ENCODE peak calls at places on chromosomes 4 and X, in five cellular contexts. X, M, D, P and O are unnamed samples.

GRCh38 chr4:5503295-5503694 is 205.1 kb downstream of the EVC2 start:
- DNase-seq in M (no peak), D (no peak), X (no peak), P (no peak), O (no peak)

GRCh38 chr4:74531952-74532794 is 87.2 kb downstream of the AREG start:
- DNase-seq in P (no peak), D (peak), M (no peak), X (peak), O (no peak)

GRCh38 chr4:90060039-90060438 is 67.2 kb upstream of the CCSER1 start:
- DNase-seq in P (no peak), M (no peak), X (no peak), D (no peak), O (no peak)

GRCh38 chrX:64394874-64395567 is at the start of gene MTMR8:
- DNase-seq in D (peak), X (peak), P (peak), M (no peak), O (peak)

GRCh38 chrX:71621644-71622346 is 3.5 kb upstream of the CXCR3 start:
- DNase-seq in X (no peak), P (no peak), M (no peak), D (no peak), O (no peak)

GRCh38 chrX:12973561-12974216 is 1.2 kb upstream of the TMSB4X start:
- DNase-seq in P (peak), X (no peak), D (peak), M (no peak), O (no peak)

GRCh38 chr4:180926277-180926676 is 1316.9 kb upstream of the TENM3 start:
- DNase-seq in M (no peak), P (no peak), X (no peak), D (no peak), O (no peak)

GRCh38 chr4:86927843-86928395 is 6.9 kb upstream of the AFF1 start:
- DNase-seq in P (no peak), M (no peak), X (peak), D (no peak), O (no peak)

GRCh38 chr4:37648084-37648817 is 37.9 kb downstream of the RELL1 start:
- DNase-seq in P (peak), M (no peak), X (peak), D (peak), O (no peak)

GRCh38 chr4:38075370-38076152 is 115.4 kb downstream of the PTTG2 start:
- DNase-seq in P (no peak), M (no peak), D (peak), X (peak), O (no peak)

GRCh38 chr4:184273166-184274147 is 55.8 kb upstream of the ENPP6 start:
- DNase-seq in D (no peak), M (peak), X (no peak), P (no peak), O (no peak)

GRCh38 chr4:68831642-68832041 is 15.8 kb downstream of the UGT2B10 start:
- DNase-seq in M (no peak), D (no peak), P (no peak), X (no peak), O (no peak)

GRCh38 chr4:145340071-145340695 is 141.5 kb upstream of the SMAD1 start:
- DNase-seq in M (no peak), D (no peak), P (no peak), X (no peak), O (no peak)

GRCh38 chr4:2791518-2792395 is 1.1 kb upstream of the SH3BP2 start:
- DNase-seq in P (peak), M (no peak), D (no peak), X (no peak), O (no peak)

GRCh38 chr4:110631582-110632505 is 9.0 kb upstream of the PITX2 start:
- DNase-seq in D (peak), M (no peak), X (peak), P (peak), O (no peak)

GRCh38 chrX:153413731-153414130 is 2.5 kb downstream of the ZFP92 start:
- DNase-seq in M (no peak), X (no peak), P (no peak), D (no peak), O (no peak)

GRCh38 chrX:1700757-1701156 is 85.9 kb downstream of the ASMT start:
- DNase-seq in D (no peak), X (peak), M (no peak), P (no peak), O (no peak)

GRCh38 chr4:180028682-180029081 is 2214.5 kb upstream of the TENM3 start:
- DNase-seq in M (no peak), P (no peak), X (peak), D (peak), O (no peak)

GRCh38 chr4:30770049-30770549 is 49.9 kb downstream of the PCDH7 start:
- DNase-seq in M (no peak), D (no peak), P (no peak), X (no peak), O (no peak)

GRCh38 chr4:109434007-109434792 is 585 bp downstream of the SEC24B start:
- DNase-seq in M (no peak), X (peak), P (peak), D (peak), O (no peak)

GRCh38 chrX:128781506-128781905 is 729.3 kb upstream of the ACTRT1 start:
- DNase-seq in X (peak), P (peak), D (no peak), M (no peak), O (no peak)

GRCh38 chrX:131649741-131650140 is 105.9 kb downstream of the OR13H1 start:
- DNase-seq in P (no peak), X (no peak), M (no peak), D (no peak), O (no peak)

GRCh38 chr4:85966308-85966882 is 393.5 kb downstream of the MAPK10 start:
- DNase-seq in P (no peak), M (no peak), X (no peak), D (no peak), O (no peak)

GRCh38 chr4:153931804-153932203 is 142.9 kb upstream of the SFRP2 start:
- DNase-seq in M (no peak), P (no peak), D (no peak), X (no peak), O (no peak)

GRCh38 chr4:74218201-74218600 is 60.3 kb downstream of the MTHFD2L start:
- DNase-seq in X (no peak), P (no peak), M (no peak), D (no peak), O (no peak)

GRCh38 chrX:131747173-131747572 is 203.3 kb downstream of the OR13H1 start:
- DNase-seq in D (no peak), X (peak), M (no peak), P (peak), O (no peak)

GRCh38 chr4:122003335-122003734 is 51.5 kb upstream of the TRPC3 start:
- DNase-seq in P (no peak), D (peak), M (no peak), X (peak), O (no peak)

GRCh38 chrX:21375795-21376069 is 1.5 kb downstream of the CNKSR2 start:
- DNase-seq in D (no peak), P (no peak), M (no peak), X (peak), O (no peak)

DNA sequence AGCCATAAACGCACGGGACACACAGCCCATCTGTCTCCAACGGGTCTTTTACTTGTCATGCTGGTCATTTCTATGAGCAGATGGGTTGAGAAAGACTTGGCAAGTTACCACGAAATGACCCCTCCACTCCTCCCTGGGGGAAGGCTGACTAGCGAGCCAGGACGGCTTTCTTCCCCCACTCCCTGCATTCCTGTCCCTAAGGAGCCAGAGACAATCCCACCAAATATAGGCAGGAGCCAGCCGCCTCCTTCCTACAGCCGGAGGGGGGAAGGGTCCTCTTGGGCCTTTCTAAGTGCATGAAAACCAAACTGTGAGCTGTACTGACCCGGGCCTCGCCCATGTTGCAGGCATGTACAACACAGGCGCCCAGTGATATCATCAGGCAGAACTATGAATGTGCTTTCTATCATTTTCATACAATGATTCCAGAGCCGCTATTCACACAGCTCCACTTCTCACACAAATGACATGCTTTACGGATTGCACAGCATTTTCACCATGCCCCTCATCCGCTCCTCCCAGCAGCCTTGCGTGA is 28.6 kb downstream of the AFAP1 start:
- DNase-seq in D (no peak), X (peak), M (no peak), P (no peak), O (no peak)
- TF ChIP-seq POLR2A in D (no peak), X (no peak), M (no peak), P (no peak), O (no peak)

GRCh38 chrX:41010188-41010846 is 74.9 kb upstream of the USP9X start:
- DNase-seq in X (peak), P (peak), D (peak), M (no peak), O (peak)
- TF ChIP-seq POLR2A in X (peak), P (no peak), D (peak), M (no peak), O (peak)

GRCh38 chr4:81471361-81472248 is at the start of gene RASGEF1B:
- DNase-seq in M (no peak), P (peak), D (peak), X (peak), O (peak)
- TF ChIP-seq POLR2A in M (no peak), P (no peak), D (peak), X (no peak), O (peak)

DNA sequence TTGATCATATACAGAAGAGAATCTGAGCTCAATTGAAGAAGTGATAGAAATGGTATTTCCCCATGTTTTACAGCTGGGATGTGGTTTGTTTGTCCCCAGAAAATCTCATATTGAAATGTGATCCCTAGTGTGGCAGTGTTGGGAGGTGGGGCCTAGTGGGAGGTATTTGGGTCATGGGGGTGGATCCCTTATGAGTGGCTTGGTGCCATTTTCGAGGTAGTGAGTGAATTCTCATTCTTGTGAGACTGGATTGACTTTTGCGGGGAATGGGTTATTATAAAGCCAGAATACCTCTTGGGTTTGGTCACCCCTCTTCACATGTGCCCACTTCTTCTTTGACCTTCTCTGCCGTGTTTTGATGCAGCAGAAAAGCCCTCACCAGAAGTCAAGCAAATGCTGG is 29.6 kb upstream of the PAGE1 start:
- DNase-seq in X (no peak), D (no peak), P (no peak), M (no peak), O (no peak)
- TF ChIP-seq POLR2A in X (no peak), D (no peak), P (no peak), M (no peak), O (no peak)

DNA sequence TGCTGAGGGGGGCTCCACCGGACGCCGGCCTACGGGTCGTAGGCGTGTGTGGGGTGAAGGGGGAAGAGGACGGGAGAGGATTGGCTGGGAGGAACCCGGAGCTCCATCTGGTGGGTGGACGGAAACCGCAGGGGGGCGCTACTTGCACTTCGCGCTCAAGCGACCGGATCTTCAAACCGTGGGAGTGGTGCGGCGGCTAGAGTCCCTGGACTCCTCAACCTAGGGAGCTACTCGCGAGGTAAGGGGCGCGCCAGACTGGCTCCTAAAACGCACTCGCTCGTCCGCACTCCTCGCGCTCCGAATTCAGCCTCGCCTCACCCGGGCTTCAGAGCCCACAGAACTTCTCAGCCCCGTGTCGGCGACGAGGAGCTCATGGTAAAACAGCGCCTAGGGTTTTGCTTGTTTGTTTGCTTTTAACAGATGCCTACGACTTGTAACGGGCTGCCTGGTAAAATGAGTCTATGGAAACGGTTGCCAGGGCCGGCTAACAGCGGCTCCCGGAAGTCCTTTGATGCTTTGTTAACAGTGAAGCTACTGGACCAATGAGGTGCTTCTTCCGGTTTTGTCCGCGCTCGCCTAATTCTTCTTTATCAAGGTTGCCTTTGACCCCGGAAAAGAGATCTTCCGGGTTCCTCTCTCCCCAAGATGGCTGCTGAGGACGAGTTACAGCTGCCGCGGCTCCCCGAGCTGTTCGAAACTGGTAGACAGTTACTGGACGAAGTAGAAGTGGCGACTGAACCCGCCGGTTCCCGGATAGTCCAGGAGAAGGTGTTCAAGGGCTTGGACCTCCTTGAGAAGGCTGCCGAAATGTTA is at the start of gene IGBP1:
- DNase-seq in D (peak), M (no peak), P (peak), X (peak), O (peak)
- TF ChIP-seq POLR2A in D (peak), M (no peak), P (no peak), X (peak), O (no peak)

GRCh38 chr4:41256740-41257256 is at the start of gene UCHL1:
- DNase-seq in P (peak), X (peak), D (peak), M (no peak), O (no peak)
- TF ChIP-seq POLR2A in P (no peak), X (peak), D (no peak), M (no peak), O (no peak)

DNA sequence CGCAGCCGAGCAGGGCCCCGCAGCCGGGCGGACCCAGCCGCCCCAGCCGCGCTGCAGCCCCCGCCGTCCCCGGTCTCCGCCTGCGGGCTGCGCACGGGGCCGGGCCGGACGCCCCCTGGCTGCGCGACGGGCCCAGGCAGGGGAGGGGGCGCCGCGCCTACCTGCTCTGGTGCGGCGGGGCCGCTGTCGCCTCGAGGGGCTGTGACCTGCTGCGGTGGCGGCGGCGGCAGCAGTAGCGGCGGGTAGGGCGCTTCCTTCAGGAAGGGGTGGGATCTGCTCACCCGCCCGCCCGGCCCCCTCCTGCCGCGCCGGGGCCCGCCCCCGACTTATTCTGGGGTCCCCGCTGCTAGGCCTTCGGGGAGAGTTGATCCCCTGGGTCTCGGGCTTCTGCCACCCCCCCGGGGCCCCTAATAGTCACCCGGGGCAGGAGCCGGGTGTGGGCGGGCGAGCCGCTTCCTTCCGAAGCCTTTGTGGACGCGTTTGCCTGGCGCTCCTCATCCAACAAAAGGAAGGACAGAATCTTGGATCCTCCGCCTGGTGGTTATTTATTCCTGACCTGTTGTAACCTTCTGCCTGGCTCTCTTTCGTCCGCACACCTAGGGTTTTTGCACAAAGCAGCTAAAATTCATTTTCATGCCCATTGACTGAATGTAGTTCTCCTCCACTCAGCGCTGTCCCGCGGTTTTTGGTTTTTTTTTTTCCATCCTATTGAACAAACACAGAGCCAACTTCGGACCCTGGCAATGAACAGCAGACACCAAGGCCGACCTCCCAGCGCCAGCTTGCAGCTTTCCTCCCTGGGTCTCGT is at the start of gene TMEM150C:
- DNase-seq in P (no peak), M (no peak), X (peak), D (no peak), O (no peak)
- TF ChIP-seq POLR2A in P (no peak), M (no peak), X (peak), D (no peak), O (no peak)

DNA sequence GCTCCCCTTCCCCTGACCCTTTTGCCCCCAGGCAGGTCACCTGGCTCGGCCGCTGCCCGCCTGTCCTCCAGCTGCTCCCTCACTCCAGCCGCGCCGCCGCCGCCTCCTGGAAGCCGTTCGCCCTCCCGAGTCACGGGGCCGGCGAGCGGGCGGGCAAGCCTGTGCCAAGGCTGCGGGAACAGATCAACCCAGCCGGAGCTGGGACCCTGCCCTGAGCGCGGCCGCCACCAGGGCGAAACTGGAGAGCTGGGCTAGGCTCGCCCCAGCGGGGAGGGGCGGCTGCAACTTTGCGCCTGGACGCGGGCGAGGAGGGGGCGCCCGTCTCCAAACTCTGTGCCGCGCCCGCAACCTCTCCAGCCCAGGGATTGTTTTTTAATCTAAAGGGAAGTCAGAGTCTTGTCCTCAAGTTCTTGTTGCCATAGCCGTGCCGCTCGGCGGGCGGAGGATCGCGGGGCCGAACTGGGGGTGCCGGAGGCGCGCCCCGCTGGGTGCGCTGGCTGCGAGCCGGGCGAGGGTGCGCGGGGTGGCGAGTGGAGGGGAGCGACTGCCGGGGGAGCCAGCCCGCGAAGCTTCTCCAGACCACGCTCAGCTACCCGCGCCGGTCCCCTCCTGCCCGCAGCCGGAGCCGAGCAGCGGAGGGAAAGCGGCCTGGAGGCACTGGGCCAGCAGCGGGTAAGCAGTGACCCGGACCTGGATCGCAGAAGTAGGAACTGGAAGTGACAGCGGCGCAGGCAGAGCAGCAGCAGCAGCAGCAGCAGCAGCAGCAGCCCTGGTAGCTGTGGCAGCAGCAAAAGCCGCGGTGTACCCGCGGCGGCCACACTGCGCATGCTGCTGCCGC is 13.4 kb downstream of the ARHGEF6 start:
- DNase-seq in M (no peak), X (peak), P (peak), D (peak), O (no peak)
- TF ChIP-seq POLR2A in M (no peak), X (no peak), P (no peak), D (peak), O (peak)

DNA sequence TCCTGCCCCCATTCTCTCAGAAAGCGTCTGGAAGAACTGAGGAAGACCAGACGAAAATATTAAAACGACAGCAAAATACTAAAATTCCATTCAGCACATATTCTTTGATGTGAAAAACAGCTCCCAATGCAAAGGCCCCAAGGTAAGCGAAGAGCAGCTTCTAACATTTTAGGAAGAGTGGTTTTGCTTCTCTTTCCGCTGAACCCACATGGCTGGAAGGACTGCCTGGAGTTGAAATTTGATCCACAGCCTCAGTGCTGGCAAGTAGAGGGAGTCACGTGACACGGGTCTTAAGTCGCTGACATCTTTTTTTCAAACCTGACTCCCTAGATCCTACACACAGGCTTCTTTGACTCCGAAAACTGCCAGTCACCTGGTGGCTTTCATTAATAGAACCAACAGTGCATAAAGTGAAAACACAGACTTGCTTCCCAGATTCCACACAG is at the start of gene FAM13A:
- DNase-seq in P (peak), M (no peak), D (peak), X (peak), O (peak)
- TF ChIP-seq POLR2A in P (no peak), M (no peak), D (peak), X (peak), O (no peak)